ENCODE peak calls at places on chromosomes 4 and X, in four cellular contexts. J is iris pigment epithelial cell, T is DMS53, E is foreskin keratinocyte. B is an unnamed sample.

GRCh38 chr4:181143241-181143854 is 1099.9 kb upstream of the TENM3 start:
- DNase-seq in J (peak), T (peak), E (peak), B (peak)

GRCh38 chr4:110793890-110794588 is 171.2 kb upstream of the PITX2 start:
- DNase-seq in J (peak), T (peak), E (no peak), B (no peak)

GRCh38 chrX:129875669-129876068 is 30.3 kb upstream of the UTP14A start:
- DNase-seq in J (peak), T (peak), E (peak), B (no peak)

GRCh38 chrX:137427813-137428212 is 138.1 kb upstream of the ZIC3 start:
- DNase-seq in J (no peak), T (peak), E (no peak), B (no peak)

GRCh38 chr4:182578402-182578801 is 335.2 kb downstream of the TENM3 start:
- DNase-seq in J (peak), T (peak), E (peak), B (no peak)

GRCh38 chr4:90187148-90187884 is 60.1 kb downstream of the CCSER1 start:
- DNase-seq in J (no peak), T (no peak), E (no peak), B (peak)

GRCh38 chr4:110183643-110184042 is 14.8 kb downstream of the ELOVL6 start:
- DNase-seq in J (no peak), T (peak), E (no peak), B (no peak)

GRCh38 chr4:78776729-78777555 is 792 bp downstream of the BMP2K start:
- DNase-seq in J (peak), T (peak), E (peak), B (no peak)

GRCh38 chrX:77719388-77719787 is 66.6 kb downstream of the ATRX start:
- DNase-seq in J (no peak), T (no peak), E (no peak), B (no peak)

GRCh38 chr4:36206012-36206411 is 38.3 kb downstream of the ARAP2 start:
- DNase-seq in J (no peak), T (no peak), E (no peak), B (no peak)

GRCh38 chrX:16082470-16083085 is 40.8 kb upstream of the GRPR start:
- DNase-seq in J (no peak), T (no peak), E (no peak), B (no peak)

GRCh38 chrX:27463187-27463586 is at the start of gene PPP4R3C:
- DNase-seq in J (no peak), T (peak), E (no peak), B (no peak)

GRCh38 chr4:3773552-3774001 is 7.4 kb downstream of the ADRA2C start:
- DNase-seq in J (no peak), T (no peak), E (no peak), B (no peak)

GRCh38 chr4:151407466-151408379 is 1.3 kb upstream of the FHIP1A start:
- DNase-seq in J (no peak), T (peak), E (peak), B (peak)

GRCh38 chr4:113827285-113827684 is 65.7 kb upstream of the CAMK2D start:
- DNase-seq in J (no peak), T (no peak), E (no peak), B (no peak)

GRCh38 chrX:26649534-26649933 is 433.6 kb downstream of the MAGEB5 start:
- DNase-seq in J (peak), T (peak), E (no peak), B (no peak)

GRCh38 chrX:15245896-15246295 is 24.0 kb downstream of the ASB9 start:
- DNase-seq in J (peak), T (no peak), E (no peak), B (no peak)

GRCh38 chr4:7337196-7338058 is 97.3 kb downstream of the PSAPL1 start:
- DNase-seq in J (no peak), T (no peak), E (no peak), B (no peak)

GRCh38 chr4:88211473-88212252 is 53.2 kb upstream of the ABCG2 start:
- DNase-seq in J (peak), T (peak), E (peak), B (peak)

GRCh38 chrX:118254611-118255010 is 91.3 kb upstream of the WDR44 start:
- DNase-seq in J (peak), T (peak), E (peak), B (peak)

GRCh38 chr4:147570616-147571015 is 46.6 kb upstream of the TMEM184C start:
- DNase-seq in J (peak), T (no peak), E (no peak), B (no peak)

GRCh38 chr4:143406523-143406922 is 69.8 kb downstream of the GAB1 start:
- DNase-seq in J (peak), T (no peak), E (no peak), B (no peak)

GRCh38 chr4:107034091-107034698 is 1.9 kb downstream of the DKK2 start:
- DNase-seq in J (peak), T (peak), E (peak), B (no peak)

GRCh38 chr4:70705146-70705855 is 16.5 kb upstream of the RUFY3 start:
- DNase-seq in J (peak), T (peak), E (peak), B (peak)

GRCh38 chr4:112277705-112278448 is 7.8 kb downstream of the TIFA start:
- DNase-seq in J (no peak), T (no peak), E (peak), B (no peak)

GRCh38 chrX:3263681-3264126 is 82.7 kb downstream of the MXRA5 start:
- DNase-seq in J (no peak), T (no peak), E (no peak), B (no peak)